ENCODE peak calls at places on chromosomes 1 and 21, in six cellular contexts. One of them, this sample, is unnamed.

GRCh38 chr1:31943546-31944184 is 5.5 kb upstream of the PTP4A2 start:
- DNase-seq in AG04450: no peak
- DNase-seq in aorta: no peak
- DNase-seq in upper lobe of right lung: no peak
- DNase-seq in heart right ventricle: no peak
- DNase-seq in sigmoid colon: no peak
- DNase-seq in this sample: no peak

GRCh38 chr1:86296305-86297205 is 99.6 kb downstream of the ODF2L start:
- DNase-seq in AG04450: no peak
- DNase-seq in aorta: no peak
- DNase-seq in upper lobe of right lung: no peak
- DNase-seq in heart right ventricle: no peak
- DNase-seq in sigmoid colon: no peak
- DNase-seq in this sample: no peak

GRCh38 chr1:92118826-92119225 is 38.7 kb downstream of the BTBD8 start:
- DNase-seq in AG04450: no peak
- DNase-seq in aorta: no peak
- DNase-seq in upper lobe of right lung: no peak
- DNase-seq in heart right ventricle: no peak
- DNase-seq in sigmoid colon: no peak
- DNase-seq in this sample: no peak

GRCh38 chr1:40720493-40720892 is 29.0 kb downstream of the NFYC start:
- DNase-seq in AG04450: no peak
- DNase-seq in aorta: no peak
- DNase-seq in upper lobe of right lung: no peak
- DNase-seq in heart right ventricle: no peak
- DNase-seq in sigmoid colon: no peak
- DNase-seq in this sample: no peak

GRCh38 chr21:43731476-43731875 is 12.5 kb downstream of the PDXK start:
- DNase-seq in AG04450: no peak
- DNase-seq in aorta: no peak
- DNase-seq in upper lobe of right lung: no peak
- DNase-seq in heart right ventricle: no peak
- DNase-seq in sigmoid colon: no peak
- DNase-seq in this sample: no peak

GRCh38 chr1:192807221-192807967 is 1.4 kb upstream of the RGS2 start:
- DNase-seq in AG04450: no peak
- DNase-seq in aorta: no peak
- DNase-seq in upper lobe of right lung: no peak
- DNase-seq in heart right ventricle: no peak
- DNase-seq in sigmoid colon: no peak
- DNase-seq in this sample: no peak

GRCh38 chr1:66933887-66934700 is 9.3 kb downstream of the MIER1 start:
- DNase-seq in AG04450: no peak
- DNase-seq in aorta: no peak
- DNase-seq in upper lobe of right lung: no peak
- DNase-seq in heart right ventricle: no peak
- DNase-seq in sigmoid colon: no peak
- DNase-seq in this sample: no peak

GRCh38 chr1:151953409-151954094 is 40.1 kb downstream of the S100A10 start:
- DNase-seq in AG04450: no peak
- DNase-seq in aorta: no peak
- DNase-seq in upper lobe of right lung: no peak
- DNase-seq in heart right ventricle: no peak
- DNase-seq in sigmoid colon: no peak
- DNase-seq in this sample: no peak

GRCh38 chr21:43790053-43790524 is 712 bp downstream of the RRP1 start:
- DNase-seq in AG04450: no peak
- DNase-seq in aorta: no peak
- DNase-seq in upper lobe of right lung: no peak
- DNase-seq in heart right ventricle: no peak
- DNase-seq in sigmoid colon: no peak
- DNase-seq in this sample: no peak

DNA sequence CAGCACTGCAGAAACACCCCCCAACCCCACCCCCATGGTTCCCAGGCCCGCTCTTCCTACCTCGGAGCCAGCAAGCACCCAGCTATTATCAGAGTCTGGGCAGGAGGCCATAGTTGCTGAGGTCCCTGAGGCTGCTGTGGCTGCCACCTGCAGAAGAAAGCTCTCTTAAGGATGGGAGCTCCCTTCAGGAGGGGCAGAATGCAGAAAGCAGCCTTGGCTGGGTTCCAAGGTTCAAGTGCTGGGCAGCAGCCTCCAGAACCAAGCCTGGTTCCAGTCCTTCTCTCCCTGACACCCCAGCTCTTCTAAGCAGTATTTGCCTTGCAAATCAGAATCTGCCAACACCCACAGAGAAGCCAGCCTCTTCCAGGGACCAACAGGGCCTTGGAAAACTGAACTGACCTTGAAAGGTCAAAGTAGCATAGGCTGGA is 2.3 kb downstream of the PBXIP1 start:
- DNase-seq in AG04450: no peak
- DNase-seq in aorta: no peak
- DNase-seq in upper lobe of right lung: no peak
- DNase-seq in heart right ventricle: no peak
- DNase-seq in sigmoid colon: no peak
- DNase-seq in this sample: no peak
- H3K4me3 ChIP-seq in AG04450: no peak overlapping the region
- H3K4me3 ChIP-seq in aorta: no peak overlapping the region
- H3K4me3 ChIP-seq in upper lobe of right lung: no peak overlapping the region
- H3K4me3 ChIP-seq in heart right ventricle: no peak overlapping the region
- H3K4me3 ChIP-seq in sigmoid colon: no peak overlapping the region
- H3K4me3 ChIP-seq in this sample: no peak overlapping the region

GRCh38 chr1:218499021-218499691 is 154.0 kb downstream of the TGFB2 start:
- DNase-seq in AG04450: no peak
- DNase-seq in aorta: no peak
- DNase-seq in upper lobe of right lung: no peak
- DNase-seq in heart right ventricle: no peak
- DNase-seq in sigmoid colon: no peak
- DNase-seq in this sample: no peak
- H3K4me3 ChIP-seq in AG04450: peak overlapping the region; percentile 57
- H3K4me3 ChIP-seq in aorta: peak overlapping the region; percentile 61
- H3K4me3 ChIP-seq in upper lobe of right lung: peak overlapping the region; percentile 44
- H3K4me3 ChIP-seq in heart right ventricle: peak overlapping the region; percentile 35
- H3K4me3 ChIP-seq in sigmoid colon: peak overlapping the region; percentile 35
- H3K4me3 ChIP-seq in this sample: peak overlapping the region; percentile 29

GRCh38 chr1:64962447-64962846 is 3.9 kb downstream of the JAK1 start:
- DNase-seq in AG04450: no peak
- DNase-seq in aorta: no peak
- DNase-seq in upper lobe of right lung: no peak
- DNase-seq in heart right ventricle: no peak
- DNase-seq in sigmoid colon: no peak
- DNase-seq in this sample: no peak
- H3K4me3 ChIP-seq in AG04450: no peak overlapping the region
- H3K4me3 ChIP-seq in aorta: no peak overlapping the region
- H3K4me3 ChIP-seq in upper lobe of right lung: no peak overlapping the region
- H3K4me3 ChIP-seq in heart right ventricle: no peak overlapping the region
- H3K4me3 ChIP-seq in sigmoid colon: no peak overlapping the region
- H3K4me3 ChIP-seq in this sample: no peak overlapping the region

DNA sequence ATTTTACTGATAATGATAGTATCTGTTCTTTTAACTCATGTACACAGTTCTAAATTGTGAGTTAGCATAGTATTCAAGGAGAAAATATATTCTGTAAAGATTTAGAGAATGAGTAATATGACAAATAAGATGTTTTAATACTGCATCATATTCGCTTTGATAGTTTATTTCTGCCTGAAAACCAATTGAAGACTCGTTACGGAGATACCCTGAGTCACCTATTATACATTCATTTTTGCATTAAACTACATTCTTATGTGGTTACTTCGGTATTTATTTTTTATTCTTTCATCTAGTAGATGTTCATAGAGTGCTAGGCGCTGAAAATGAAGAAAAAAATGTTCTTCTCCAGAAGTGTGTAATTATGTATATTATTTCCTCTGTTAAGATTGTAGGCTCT is 5.3 kb downstream of the UHMK1 start:
- DNase-seq in AG04450: peak; percentile 39
- DNase-seq in aorta: no peak
- DNase-seq in upper lobe of right lung: no peak
- DNase-seq in heart right ventricle: no peak
- DNase-seq in sigmoid colon: no peak
- DNase-seq in this sample: no peak
- H3K4me3 ChIP-seq in AG04450: no peak overlapping the region
- H3K4me3 ChIP-seq in aorta: no peak overlapping the region
- H3K4me3 ChIP-seq in upper lobe of right lung: no peak overlapping the region
- H3K4me3 ChIP-seq in heart right ventricle: no peak overlapping the region
- H3K4me3 ChIP-seq in sigmoid colon: no peak overlapping the region
- H3K4me3 ChIP-seq in this sample: no peak overlapping the region

GRCh38 chr1:78619803-78620579 is at the start of gene IFI44L:
- DNase-seq in AG04450: peak; percentile 13
- DNase-seq in aorta: no peak
- DNase-seq in upper lobe of right lung: no peak
- DNase-seq in heart right ventricle: peak; percentile 18
- DNase-seq in sigmoid colon: no peak
- DNase-seq in this sample: no peak
- H3K4me3 ChIP-seq in AG04450: peak within 1 kb of the TSS; percentile 50
- H3K4me3 ChIP-seq in aorta: peak within 1 kb of the TSS; percentile 48
- H3K4me3 ChIP-seq in upper lobe of right lung: peak within 1 kb of the TSS; percentile 43
- H3K4me3 ChIP-seq in heart right ventricle: peak within 1 kb of the TSS; percentile 65
- H3K4me3 ChIP-seq in sigmoid colon: peak within 1 kb of the TSS; percentile 39
- H3K4me3 ChIP-seq in this sample: peak within 1 kb of the TSS; percentile 38

DNA sequence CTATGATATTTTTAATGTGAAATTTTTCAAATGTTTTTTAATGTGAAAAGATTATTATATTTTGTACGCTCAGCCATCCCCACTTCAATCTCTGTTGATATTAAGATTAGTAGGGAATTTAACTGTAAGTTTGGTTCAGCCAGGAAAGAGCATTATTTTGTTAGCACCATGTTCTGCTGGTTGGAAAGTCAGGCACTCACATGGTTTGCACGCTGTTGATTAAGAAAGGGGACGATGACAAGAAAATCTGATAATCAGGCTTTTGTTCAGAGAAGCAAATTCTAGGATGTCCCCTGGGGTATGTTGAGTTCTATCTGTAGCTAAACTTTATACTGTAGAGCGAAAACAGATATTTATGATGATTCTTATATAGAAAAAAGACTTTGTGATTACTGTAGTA is 115.1 kb downstream of the OSBPL9 start:
- DNase-seq in AG04450: no peak
- DNase-seq in aorta: no peak
- DNase-seq in upper lobe of right lung: no peak
- DNase-seq in heart right ventricle: no peak
- DNase-seq in sigmoid colon: no peak
- DNase-seq in this sample: no peak
- H3K4me3 ChIP-seq in AG04450: no peak overlapping the region
- H3K4me3 ChIP-seq in aorta: no peak overlapping the region
- H3K4me3 ChIP-seq in upper lobe of right lung: no peak overlapping the region
- H3K4me3 ChIP-seq in heart right ventricle: no peak overlapping the region
- H3K4me3 ChIP-seq in sigmoid colon: no peak overlapping the region
- H3K4me3 ChIP-seq in this sample: no peak overlapping the region

DNA sequence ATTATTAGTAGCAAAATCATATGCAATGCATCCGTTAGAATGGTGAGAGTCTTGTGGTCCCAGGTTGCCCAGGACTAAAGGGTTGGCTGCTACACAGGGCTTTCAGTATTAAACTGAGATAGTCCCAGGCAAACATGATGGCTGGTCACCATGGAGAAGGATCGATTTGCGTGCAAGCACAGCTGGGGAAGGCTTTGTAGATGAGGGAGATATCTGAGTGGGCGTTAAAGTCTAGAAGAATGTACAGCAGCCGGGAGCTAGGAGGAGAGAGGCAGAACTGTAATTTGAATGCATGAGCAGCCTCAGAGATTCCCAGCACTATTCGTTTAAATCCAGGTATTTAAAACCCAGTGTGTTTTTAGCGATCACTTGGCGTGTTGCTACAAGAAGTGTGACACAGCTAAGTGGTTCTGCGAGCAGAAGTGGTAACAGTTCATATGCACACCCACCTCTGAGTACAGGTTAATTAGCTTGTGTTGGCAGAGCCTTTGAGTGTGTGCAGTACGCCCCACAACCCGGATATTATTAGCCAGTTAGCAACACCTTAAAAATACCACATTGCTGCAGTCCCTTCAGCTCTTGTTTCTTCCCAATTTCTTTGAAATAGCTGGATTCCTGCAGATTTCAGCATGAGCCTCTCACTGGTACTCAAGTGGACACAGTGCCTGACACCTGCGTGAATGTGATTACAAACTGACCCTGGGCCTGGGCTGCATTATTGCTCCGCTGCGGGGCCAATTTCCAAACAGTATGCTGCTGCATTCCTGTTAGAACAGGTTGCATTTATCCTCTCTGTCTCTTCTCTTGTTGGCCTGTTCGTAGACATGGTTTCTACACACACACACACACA is 67.1 kb upstream of the SCAF4 start:
- DNase-seq in AG04450: no peak
- DNase-seq in aorta: no peak
- DNase-seq in upper lobe of right lung: no peak
- DNase-seq in heart right ventricle: no peak
- DNase-seq in sigmoid colon: no peak
- DNase-seq in this sample: no peak
- H3K4me3 ChIP-seq in AG04450: no peak overlapping the region
- H3K4me3 ChIP-seq in aorta: no peak overlapping the region
- H3K4me3 ChIP-seq in upper lobe of right lung: no peak overlapping the region
- H3K4me3 ChIP-seq in heart right ventricle: no peak overlapping the region
- H3K4me3 ChIP-seq in sigmoid colon: no peak overlapping the region
- H3K4me3 ChIP-seq in this sample: no peak overlapping the region

This sample was measured in right atrium auricular region.